ENCODE peak calls at places on chromosome 19, in four cellular contexts. One of them, this sample, is unnamed.

GRCh38 chr19:6393982-6394412 is 1.0 kb upstream of the GTF2F1 start:
- DNase-seq in H1: no peak
- DNase-seq in HepG2: no peak
- DNase-seq in GM12878: peak
- DNase-seq in this sample: no peak

GRCh38 chr19:31085125-31085524 is 264.1 kb downstream of the TSHZ3 start:
- DNase-seq in H1: no peak
- DNase-seq in HepG2: no peak
- DNase-seq in GM12878: no peak
- DNase-seq in this sample: no peak

GRCh38 chr19:45402469-45403070 is 2.3 kb downstream of the PPP1R13L start:
- DNase-seq in H1: no peak
- DNase-seq in GM12878: no peak
- DNase-seq in HepG2: no peak
- DNase-seq in this sample: no peak

GRCh38 chr19:4009990-4010807 is 2.7 kb downstream of the PIAS4 start:
- DNase-seq in GM12878: no peak
- DNase-seq in HepG2: no peak
- DNase-seq in H1: no peak
- DNase-seq in this sample: no peak

GRCh38 chr19:14090509-14091085 is at the start of gene SAMD1:
- DNase-seq in HepG2: peak
- DNase-seq in H1: no peak
- DNase-seq in GM12878: no peak
- DNase-seq in this sample: no peak

GRCh38 chr19:1825909-1826556 is 14.0 kb upstream of the ATP8B3 start:
- DNase-seq in GM12878: no peak
- DNase-seq in HepG2: peak
- DNase-seq in H1: peak
- DNase-seq in this sample: peak

GRCh38 chr19:53511357-53511756 is 26.6 kb upstream of the ZNF331 start:
- DNase-seq in H1: no peak
- DNase-seq in GM12878: no peak
- DNase-seq in HepG2: no peak
- DNase-seq in this sample: no peak

GRCh38 chr19:53908106-53908932 is 759 bp upstream of the CACNG7 start:
- DNase-seq in H1: no peak
- DNase-seq in GM12878: no peak
- DNase-seq in HepG2: no peak
- DNase-seq in this sample: peak

GRCh38 chr19:51501594-51502263 is at the start of gene SIGLEC12:
- DNase-seq in GM12878: no peak
- DNase-seq in H1: no peak
- DNase-seq in HepG2: no peak
- DNase-seq in this sample: no peak

GRCh38 chr19:42255766-42256750 is 1.1 kb upstream of the ERF start:
- DNase-seq in GM12878: no peak
- DNase-seq in HepG2: no peak
- DNase-seq in H1: no peak
- DNase-seq in this sample: no peak

GRCh38 chr19:5137114-5137513 is 168.2 kb downstream of the KDM4B start:
- DNase-seq in GM12878: no peak
- DNase-seq in H1: no peak
- DNase-seq in HepG2: no peak
- DNase-seq in this sample: no peak

GRCh38 chr19:1507192-1507660 is 5.6 kb downstream of the ADAMTSL5 start:
- DNase-seq in GM12878: no peak
- DNase-seq in HepG2: no peak
- DNase-seq in H1: no peak
- DNase-seq in this sample: no peak

GRCh38 chr19:58570770-58571574 is 2.2 kb downstream of the MZF1 start:
- DNase-seq in HepG2: no peak
- DNase-seq in H1: no peak
- DNase-seq in GM12878: no peak
- DNase-seq in this sample: no peak
- TF ChIP-seq YY1 in HepG2: no peak
- TF ChIP-seq YY1 in H1: no peak
- TF ChIP-seq YY1 in GM12878: no peak
- TF ChIP-seq YY1 in this sample: no peak

DNA sequence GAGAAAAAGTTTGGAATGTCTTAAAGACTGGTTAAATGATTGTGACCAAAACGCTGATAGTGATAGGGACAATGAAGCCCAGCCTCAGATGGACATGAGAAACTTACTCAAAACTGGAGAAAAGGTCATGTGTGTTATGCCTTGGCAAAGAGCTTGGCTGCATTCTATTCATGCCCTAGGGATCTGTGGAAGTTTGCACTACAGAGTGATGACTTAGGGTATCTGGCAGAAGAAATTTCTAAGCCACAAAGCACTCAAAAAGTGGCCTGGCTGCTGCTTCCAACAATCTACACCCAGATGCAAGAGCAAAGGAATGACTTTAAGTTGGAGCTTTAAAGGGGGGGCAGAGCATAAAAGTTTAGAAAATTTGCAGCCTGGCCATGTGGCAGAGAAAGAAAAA is 521.3 kb downstream of the UQCRFS1 start:
- DNase-seq in HepG2: no peak
- DNase-seq in H1: no peak
- DNase-seq in GM12878: no peak
- DNase-seq in this sample: no peak
- TF ChIP-seq SUZ12 in HepG2: no peak
- TF ChIP-seq SUZ12 in H1: no peak
- TF ChIP-seq SUZ12 in GM12878: no peak
- TF ChIP-seq SUZ12 in this sample: no peak

GRCh38 chr19:15297416-15298224 is 34.7 kb downstream of the BRD4 start:
- DNase-seq in H1: no peak
- DNase-seq in GM12878: no peak
- DNase-seq in HepG2: peak
- DNase-seq in this sample: no peak
- H3K4me3 ChIP-seq in H1: no peak
- H3K4me3 ChIP-seq in GM12878: no peak
- H3K4me3 ChIP-seq in HepG2: no peak
- H3K4me3 ChIP-seq in this sample: no peak

DNA sequence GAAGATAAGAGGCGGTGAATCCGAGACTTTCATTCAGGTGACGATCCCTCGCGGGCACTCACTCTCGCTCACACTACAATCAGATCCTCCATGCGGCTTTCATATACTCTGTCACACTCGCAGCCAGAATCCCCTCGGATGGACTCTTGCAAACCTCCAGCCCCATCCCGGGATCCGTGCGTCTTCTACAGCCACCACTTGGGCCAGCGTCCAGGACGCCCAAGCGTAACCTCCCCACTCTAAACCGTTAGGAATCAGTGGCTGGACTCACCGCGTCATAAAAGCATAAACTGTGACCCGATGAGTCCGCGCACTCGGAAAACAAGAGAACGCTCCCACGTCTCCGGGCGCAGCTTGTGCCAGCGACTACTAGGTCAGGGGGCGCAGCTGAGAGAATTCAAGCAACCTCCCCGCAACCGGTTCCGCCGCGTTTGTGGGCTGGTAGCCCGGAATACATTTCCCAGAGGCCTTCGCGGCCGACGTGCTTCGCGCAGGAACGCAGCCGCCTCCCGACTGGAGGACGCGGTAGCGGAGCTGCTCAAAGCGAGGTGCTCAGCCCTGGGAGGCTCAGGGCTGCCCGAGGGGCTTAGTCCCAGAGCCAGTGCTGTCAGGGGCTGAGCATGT is 27.6 kb downstream of the ZNF607 start:
- DNase-seq in GM12878: peak
- DNase-seq in H1: peak
- DNase-seq in HepG2: peak
- DNase-seq in this sample: no peak
- TF ChIP-seq YY1 in GM12878: no peak
- TF ChIP-seq YY1 in H1: peak
- TF ChIP-seq YY1 in HepG2: peak
- TF ChIP-seq YY1 in this sample: no peak

DNA sequence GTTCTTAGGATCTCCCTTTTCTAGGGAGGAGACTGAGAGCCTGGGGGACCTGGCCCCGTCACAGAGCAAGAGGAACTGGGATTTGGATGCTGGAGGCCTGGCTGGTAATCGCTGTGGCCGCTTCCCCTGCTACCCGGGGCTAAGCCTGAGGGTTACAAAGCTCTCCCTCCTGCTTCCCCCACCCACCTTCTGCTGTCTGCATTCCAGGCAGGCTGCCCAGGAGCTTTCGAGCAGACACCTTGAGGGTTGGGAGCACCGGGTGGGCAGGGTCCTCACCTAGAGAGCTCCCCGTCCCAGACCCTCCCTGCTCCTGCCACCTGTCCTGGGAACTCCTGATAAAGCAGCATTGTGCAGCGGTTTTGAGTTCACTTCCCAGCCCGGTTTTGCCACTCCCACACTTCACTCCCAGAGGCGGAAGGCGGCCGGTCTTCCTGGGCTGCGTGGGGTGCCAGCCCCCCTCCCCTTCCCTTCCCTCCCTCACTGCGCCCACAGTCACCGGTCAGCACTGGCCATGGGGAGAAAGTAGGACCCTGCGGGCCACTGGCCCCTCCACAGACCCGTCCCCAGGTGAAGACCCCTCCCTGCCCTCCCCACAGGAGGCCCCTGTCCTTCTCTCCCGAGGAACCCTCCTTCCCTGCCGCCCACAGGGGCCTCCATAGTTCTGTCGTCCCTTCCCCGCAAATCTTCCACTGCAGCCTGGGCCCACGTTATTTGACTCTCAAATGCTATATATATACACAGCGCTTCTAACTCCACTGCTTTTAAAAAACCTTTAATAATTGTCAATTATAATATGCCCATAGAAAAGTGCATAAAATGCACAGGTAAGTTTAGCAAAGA is 8.1 kb downstream of the PAK4 start:
- DNase-seq in H1: no peak
- DNase-seq in GM12878: no peak
- DNase-seq in HepG2: no peak
- DNase-seq in this sample: no peak
- TF ChIP-seq SUZ12 in H1: no peak
- TF ChIP-seq SUZ12 in GM12878: no peak
- TF ChIP-seq SUZ12 in HepG2: no peak
- TF ChIP-seq SUZ12 in this sample: no peak

GRCh38 chr19:17183858-17184271 is 31.3 kb upstream of the USE1 start:
- DNase-seq in H1: no peak
- DNase-seq in HepG2: no peak
- DNase-seq in GM12878: peak
- DNase-seq in this sample: no peak

GRCh38 chr19:17183271-17183757 is 31.8 kb upstream of the USE1 start:
- DNase-seq in H1: no peak
- DNase-seq in HepG2: no peak
- DNase-seq in GM12878: no peak
- DNase-seq in this sample: no peak

GRCh38 chr19:17180997-17181702 is 34.0 kb upstream of the USE1 start:
- DNase-seq in H1: no peak
- DNase-seq in GM12878: no peak
- DNase-seq in HepG2: no peak
- DNase-seq in this sample: no peak

GRCh38 chr19:17172624-17173345 is 42.4 kb upstream of the USE1 start:
- DNase-seq in H1: no peak
- DNase-seq in GM12878: no peak
- DNase-seq in HepG2: no peak
- DNase-seq in this sample: no peak

GRCh38 chr19:17178291-17178690 is 36.9 kb upstream of the USE1 start:
- DNase-seq in H1: no peak
- DNase-seq in HepG2: no peak
- DNase-seq in GM12878: no peak
- DNase-seq in this sample: no peak
- H3K4me3 ChIP-seq in H1: no peak
- H3K4me3 ChIP-seq in HepG2: no peak
- H3K4me3 ChIP-seq in GM12878: no peak
- H3K4me3 ChIP-seq in this sample: no peak

DNA sequence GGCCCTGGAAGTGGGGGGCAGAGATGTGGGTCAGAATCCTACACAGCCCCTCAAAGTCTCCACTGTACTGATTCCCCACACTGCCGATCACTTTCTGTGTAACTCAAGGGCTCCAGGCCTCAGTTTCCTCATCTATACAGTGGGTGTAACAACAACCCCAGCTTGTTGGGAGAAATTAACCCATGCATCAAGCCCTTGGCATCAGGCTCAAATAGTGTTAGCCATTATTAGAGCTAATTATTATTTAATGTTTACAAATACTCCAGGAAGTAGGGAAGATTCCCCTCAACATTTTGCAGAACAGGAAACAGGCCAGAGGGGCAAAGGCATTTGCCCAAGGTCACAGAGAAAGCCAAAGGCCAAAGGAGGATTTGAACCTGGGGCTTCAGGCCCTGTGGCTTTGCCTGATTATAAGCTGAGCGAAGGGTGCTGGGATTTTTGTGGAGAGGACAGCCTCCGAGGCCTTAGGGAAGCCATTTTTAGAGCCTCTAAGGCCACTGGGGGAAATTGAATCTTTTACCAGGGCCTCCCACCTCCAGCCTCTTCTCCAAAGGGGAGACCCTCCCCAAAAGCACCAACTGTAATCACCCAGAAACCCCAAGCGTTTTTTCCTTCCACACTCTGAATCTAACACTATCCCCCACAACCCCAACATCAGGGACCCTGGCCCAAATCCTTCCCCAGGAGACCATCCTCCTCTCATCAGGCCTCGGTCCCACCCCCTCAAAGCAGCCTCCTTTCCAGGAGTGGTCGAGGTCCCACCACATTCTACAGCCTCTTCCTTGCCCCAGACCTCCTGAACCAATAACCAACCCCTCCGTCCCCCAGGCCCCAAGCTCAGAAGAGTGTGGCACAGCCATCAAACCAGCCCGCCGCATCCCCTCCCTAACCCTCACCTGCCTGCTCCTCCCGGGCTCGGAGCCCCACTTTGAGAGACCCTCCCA is 1.1 kb downstream of the FKBP8 start:
- DNase-seq in GM12878: no peak
- DNase-seq in HepG2: no peak
- DNase-seq in H1: no peak
- DNase-seq in this sample: no peak
- TF ChIP-seq YY1 in GM12878: peak
- TF ChIP-seq YY1 in HepG2: no peak
- TF ChIP-seq YY1 in H1: no peak
- TF ChIP-seq YY1 in this sample: no peak

DNA sequence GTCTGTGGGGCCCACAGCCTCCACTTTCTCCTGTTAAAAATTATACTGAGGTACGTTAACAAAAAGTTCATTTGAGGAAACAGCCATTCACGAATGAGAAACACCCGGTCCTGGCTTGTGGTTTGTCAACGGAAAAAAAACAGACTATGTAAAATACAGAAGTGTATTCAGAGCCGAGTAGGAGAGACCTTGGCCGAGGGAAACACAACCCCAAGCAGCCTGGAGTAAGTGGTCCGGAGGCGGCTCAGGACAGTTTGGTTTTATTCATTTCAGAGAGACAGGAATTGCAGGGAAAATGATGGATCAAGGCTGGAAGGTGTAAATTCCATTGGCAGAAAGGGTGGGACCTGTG is 714 bp downstream of the ZNF439 start:
- DNase-seq in GM12878: no peak
- DNase-seq in H1: no peak
- DNase-seq in HepG2: no peak
- DNase-seq in this sample: no peak
- TF ChIP-seq SUZ12 in GM12878: no peak
- TF ChIP-seq SUZ12 in H1: no peak
- TF ChIP-seq SUZ12 in HepG2: no peak
- TF ChIP-seq SUZ12 in this sample: no peak

GRCh38 chr19:49361438-49362047 is 673 bp downstream of the TEAD2 start:
- DNase-seq in HepG2: peak
- DNase-seq in H1: no peak
- DNase-seq in GM12878: no peak
- DNase-seq in this sample: no peak
- H3K4me3 ChIP-seq in HepG2: peak
- H3K4me3 ChIP-seq in H1: peak
- H3K4me3 ChIP-seq in GM12878: no peak
- H3K4me3 ChIP-seq in this sample: peak